ENCODE peak calls at places on chromosomes 7 and 10, in five cellular contexts. One of them, this sample, is unnamed.

GRCh38 chr7:132771301-132771730 is 195.0 kb upstream of the PLXNA4 start:
- DNase-seq in HepG2: no peak
- DNase-seq in GM12878: no peak
- DNase-seq in K562: no peak
- DNase-seq in H1: no peak
- DNase-seq in this sample: no peak

GRCh38 chr10:76905251-76905650 is 732.4 kb downstream of the KCNMA1 start:
- DNase-seq in H1: no peak
- DNase-seq in K562: no peak
- DNase-seq in GM12878: no peak
- DNase-seq in HepG2: no peak
- DNase-seq in this sample: no peak

GRCh38 chr7:124692420-124692819 is 73.2 kb downstream of the GPR37 start:
- DNase-seq in H1: no peak
- DNase-seq in K562: no peak
- DNase-seq in HepG2: no peak
- DNase-seq in GM12878: no peak
- DNase-seq in this sample: no peak

GRCh38 chr7:127803626-127804025 is 151.6 kb downstream of the SND1 start:
- DNase-seq in H1: no peak
- DNase-seq in HepG2: no peak
- DNase-seq in GM12878: no peak
- DNase-seq in K562: peak
- DNase-seq in this sample: peak

GRCh38 chr7:127683776-127684681 is 32.0 kb downstream of the SND1 start:
- DNase-seq in K562: no peak
- DNase-seq in HepG2: no peak
- DNase-seq in GM12878: peak
- DNase-seq in H1: no peak
- DNase-seq in this sample: no peak

GRCh38 chr7:52838981-52839411 is 196.4 kb upstream of the POM121L12 start:
- DNase-seq in H1: no peak
- DNase-seq in K562: no peak
- DNase-seq in HepG2: no peak
- DNase-seq in GM12878: no peak
- DNase-seq in this sample: no peak

GRCh38 chr7:155395176-155395797 is 62.6 kb upstream of the EN2 start:
- DNase-seq in K562: no peak
- DNase-seq in H1: no peak
- DNase-seq in HepG2: no peak
- DNase-seq in GM12878: no peak
- DNase-seq in this sample: peak

GRCh38 chr10:52318822-52319464 is 4.9 kb downstream of the DKK1 start:
- DNase-seq in H1: no peak
- DNase-seq in HepG2: peak
- DNase-seq in K562: no peak
- DNase-seq in GM12878: no peak
- DNase-seq in this sample: no peak

GRCh38 chr7:4074994-4075393 is 607.1 kb upstream of the FOXK1 start:
- DNase-seq in K562: no peak
- DNase-seq in GM12878: no peak
- DNase-seq in HepG2: no peak
- DNase-seq in H1: peak
- DNase-seq in this sample: no peak

GRCh38 chr7:102098986-102099385 is 187.7 kb upstream of the SH2B2 start:
- DNase-seq in K562: no peak
- DNase-seq in H1: peak
- DNase-seq in GM12878: no peak
- DNase-seq in HepG2: no peak
- DNase-seq in this sample: no peak

GRCh38 chr10:43262043-43262901 is 4.6 kb downstream of the RASGEF1A start:
- DNase-seq in K562: no peak
- DNase-seq in HepG2: no peak
- DNase-seq in GM12878: no peak
- DNase-seq in H1: peak
- DNase-seq in this sample: peak

GRCh38 chr10:88386878-88387773 is 196.0 kb downstream of the RNLS start:
- DNase-seq in GM12878: peak
- DNase-seq in HepG2: peak
- DNase-seq in H1: no peak
- DNase-seq in K562: no peak
- DNase-seq in this sample: peak

GRCh38 chr10:55631071-55631654 is 729.9 kb downstream of the ZWINT start:
- DNase-seq in HepG2: no peak
- DNase-seq in K562: no peak
- DNase-seq in H1: peak
- DNase-seq in GM12878: no peak
- DNase-seq in this sample: peak

GRCh38 chr7:120421151-120421651 is 148.2 kb downstream of the KCND2 start:
- DNase-seq in H1: no peak
- DNase-seq in GM12878: peak
- DNase-seq in HepG2: no peak
- DNase-seq in K562: no peak
- DNase-seq in this sample: no peak

GRCh38 chr10:112622786-112623185 is 175.8 kb downstream of the VTI1A start:
- DNase-seq in GM12878: no peak
- DNase-seq in H1: no peak
- DNase-seq in K562: no peak
- DNase-seq in HepG2: no peak
- DNase-seq in this sample: no peak

GRCh38 chr7:953547-954327 is 743 bp downstream of the ADAP1 start:
- DNase-seq in GM12878: no peak
- DNase-seq in K562: no peak
- DNase-seq in HepG2: peak
- DNase-seq in H1: peak
- DNase-seq in this sample: peak

GRCh38 chr7:130838738-130839137 is 104.7 kb upstream of the KLF14 start:
- DNase-seq in GM12878: peak
- DNase-seq in HepG2: no peak
- DNase-seq in K562: no peak
- DNase-seq in H1: no peak
- DNase-seq in this sample: no peak

GRCh38 chr7:147923841-147924240 is 666.7 kb upstream of the C7orf33 start:
- DNase-seq in GM12878: no peak
- DNase-seq in HepG2: no peak
- DNase-seq in H1: no peak
- DNase-seq in K562: no peak
- DNase-seq in this sample: no peak

GRCh38 chr7:32191296-32191695 is 121.1 kb upstream of the PDE1C start:
- DNase-seq in GM12878: no peak
- DNase-seq in H1: no peak
- DNase-seq in K562: no peak
- DNase-seq in HepG2: no peak
- DNase-seq in this sample: no peak

GRCh38 chr7:129688503-129689222 is 77.1 kb downstream of the NRF1 start:
- DNase-seq in GM12878: no peak
- DNase-seq in K562: no peak
- DNase-seq in HepG2: no peak
- DNase-seq in H1: no peak
- DNase-seq in this sample: no peak

GRCh38 chr7:132176719-132177118 is 399.6 kb downstream of the PLXNA4 start:
- DNase-seq in GM12878: no peak
- DNase-seq in H1: no peak
- DNase-seq in K562: no peak
- DNase-seq in HepG2: no peak
- DNase-seq in this sample: no peak

GRCh38 chr7:93843260-93843659 is 47.3 kb downstream of the TFPI2 start:
- DNase-seq in H1: no peak
- DNase-seq in GM12878: no peak
- DNase-seq in HepG2: no peak
- DNase-seq in K562: no peak
- DNase-seq in this sample: no peak

GRCh38 chr10:18563003-18563726 is 88.2 kb downstream of the NSUN6 start:
- DNase-seq in GM12878: no peak
- DNase-seq in K562: no peak
- DNase-seq in HepG2: no peak
- DNase-seq in H1: no peak
- DNase-seq in this sample: no peak

GRCh38 chr7:117413160-117413559 is 14.1 kb downstream of the ASZ1 start:
- DNase-seq in GM12878: no peak
- DNase-seq in H1: no peak
- DNase-seq in K562: no peak
- DNase-seq in HepG2: no peak
- DNase-seq in this sample: no peak

GRCh38 chr7:143331179-143331825 is 15.4 kb downstream of the CLCN1 start:
- DNase-seq in K562: no peak
- DNase-seq in HepG2: no peak
- DNase-seq in H1: no peak
- DNase-seq in GM12878: no peak
- DNase-seq in this sample: no peak
- TF ChIP-seq TAF1 in K562: no peak
- TF ChIP-seq TAF1 in HepG2: no peak
- TF ChIP-seq TAF1 in H1: no peak
- TF ChIP-seq TAF1 in GM12878: no peak
- TF ChIP-seq TAF1 in this sample: no peak

DNA sequence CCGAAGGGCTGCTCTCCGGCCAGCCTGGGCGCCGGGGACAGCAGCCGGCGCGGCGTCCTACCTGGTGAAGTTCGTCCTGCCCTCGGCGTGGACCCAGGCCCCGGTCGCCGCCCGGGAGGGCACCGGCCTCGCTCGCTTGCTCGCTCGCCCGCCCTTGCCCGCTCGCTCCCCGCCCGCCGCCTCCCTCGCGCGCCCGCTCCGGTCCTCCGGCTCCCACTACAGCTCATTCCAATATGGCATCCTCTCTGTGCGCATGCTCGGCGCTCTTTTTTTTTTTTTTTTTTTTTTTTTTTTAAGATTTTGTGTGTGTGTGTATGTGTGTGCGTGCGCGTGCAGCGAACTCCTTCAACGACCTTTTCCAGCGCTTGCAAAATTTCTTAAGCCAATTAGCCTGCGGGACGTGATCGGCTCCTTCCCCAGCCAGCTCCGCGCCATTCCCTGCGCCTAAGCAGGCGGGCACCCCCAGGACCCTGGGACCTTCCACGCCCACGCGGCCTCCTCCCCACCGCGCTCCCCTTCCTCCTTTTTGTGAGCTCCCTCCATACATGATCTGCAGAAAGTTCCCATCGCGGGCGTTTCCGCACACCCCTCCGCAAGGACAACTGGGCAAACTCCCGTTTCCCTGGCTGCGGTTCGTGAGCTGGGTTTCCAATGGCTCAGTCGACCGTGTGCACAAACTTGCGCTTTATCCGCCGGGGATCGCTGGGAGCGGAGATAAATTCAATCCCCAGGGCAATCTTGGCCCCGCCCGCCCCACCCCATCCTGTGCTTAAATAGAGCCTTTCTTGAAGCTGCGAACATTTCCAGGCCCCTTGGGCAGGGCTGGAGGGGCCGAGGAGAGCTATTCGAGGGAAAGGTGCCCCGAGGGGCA is at the start of gene SFMBT2:
- DNase-seq in H1: peak
- DNase-seq in HepG2: no peak
- DNase-seq in GM12878: no peak
- DNase-seq in K562: peak
- DNase-seq in this sample: peak
- TF ChIP-seq POLR2AphosphoS5 in H1: no peak
- TF ChIP-seq POLR2AphosphoS5 in HepG2: no peak
- TF ChIP-seq POLR2AphosphoS5 in GM12878: no peak
- TF ChIP-seq POLR2AphosphoS5 in K562: peak
- TF ChIP-seq POLR2AphosphoS5 in this sample: no peak

GRCh38 chr10:70906953-70907618 is 18.7 kb upstream of the PCBD1 start:
- DNase-seq in HepG2: no peak
- DNase-seq in H1: no peak
- DNase-seq in GM12878: no peak
- DNase-seq in K562: no peak
- DNase-seq in this sample: peak

GRCh38 chr10:70908426-70909296 is 20.3 kb upstream of the PCBD1 start:
- DNase-seq in GM12878: no peak
- DNase-seq in HepG2: no peak
- DNase-seq in H1: no peak
- DNase-seq in K562: no peak
- DNase-seq in this sample: peak

GRCh38 chr10:70906031-70906804 is 17.9 kb upstream of the PCBD1 start:
- DNase-seq in K562: no peak
- DNase-seq in HepG2: no peak
- DNase-seq in GM12878: no peak
- DNase-seq in H1: no peak
- DNase-seq in this sample: no peak

GRCh38 chr10:70909326-70909935 is 21.1 kb upstream of the PCBD1 start:
- DNase-seq in GM12878: no peak
- DNase-seq in HepG2: no peak
- DNase-seq in H1: no peak
- DNase-seq in K562: no peak
- DNase-seq in this sample: peak

DNA sequence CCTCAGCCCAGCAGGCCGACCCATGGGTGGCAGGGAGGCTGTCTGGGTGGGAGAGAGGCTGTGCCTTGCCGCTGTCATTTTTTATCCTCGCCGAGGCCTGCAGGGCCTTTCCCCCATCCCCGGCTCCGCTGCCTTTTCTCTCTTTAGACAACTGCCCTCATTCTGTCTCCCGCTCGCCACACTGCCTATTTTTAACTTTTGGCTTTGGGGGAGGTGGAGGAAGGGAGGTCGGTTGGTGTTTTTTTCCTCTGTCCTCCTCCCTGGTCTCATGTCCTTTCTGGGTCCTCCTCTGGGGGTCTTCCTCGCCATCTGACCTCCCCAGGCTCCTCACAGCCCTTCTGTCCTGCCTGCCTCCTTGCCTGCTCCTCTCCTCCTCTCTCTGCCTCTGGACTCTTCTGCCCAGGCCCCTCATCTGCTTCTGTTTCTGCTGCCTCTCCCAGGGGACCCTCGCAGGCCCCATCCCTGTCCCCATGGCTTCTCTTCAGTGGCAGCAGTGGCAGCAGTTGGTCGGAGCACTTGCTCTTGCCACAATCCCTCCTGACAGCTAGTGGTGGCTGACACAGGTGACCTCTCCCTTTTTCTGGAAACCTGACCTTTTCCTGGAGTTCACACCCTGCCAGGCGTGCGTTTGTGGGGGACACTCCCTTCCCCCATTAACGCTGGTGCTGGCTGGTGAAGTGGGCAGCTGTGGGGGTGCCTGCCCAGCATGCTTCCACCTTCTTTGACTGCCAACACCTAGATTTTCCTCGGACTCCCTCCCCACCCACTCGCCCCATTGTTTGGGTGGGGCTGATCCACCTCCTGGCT is 19.5 kb upstream of the PCBD1 start:
- DNase-seq in K562: no peak
- DNase-seq in HepG2: no peak
- DNase-seq in H1: no peak
- DNase-seq in GM12878: no peak
- DNase-seq in this sample: peak
- TF ChIP-seq SIN3A in K562: no peak
- TF ChIP-seq SIN3A in HepG2: no peak
- TF ChIP-seq SIN3A in H1: no peak
- TF ChIP-seq SIN3A in GM12878: no peak
- TF ChIP-seq SIN3A in this sample: no peak

GRCh38 chr7:42134276-42134871 is 102.6 kb downstream of the GLI3 start:
- DNase-seq in K562: no peak
- DNase-seq in H1: no peak
- DNase-seq in GM12878: no peak
- DNase-seq in HepG2: no peak
- DNase-seq in this sample: no peak
- TF ChIP-seq TAF1 in K562: no peak
- TF ChIP-seq TAF1 in H1: no peak
- TF ChIP-seq TAF1 in GM12878: no peak
- TF ChIP-seq TAF1 in HepG2: no peak
- TF ChIP-seq TAF1 in this sample: no peak

GRCh38 chr10:73601486-73601921 is 10.4 kb upstream of the USP54 start:
- DNase-seq in K562: no peak
- DNase-seq in H1: no peak
- DNase-seq in GM12878: no peak
- DNase-seq in HepG2: no peak
- DNase-seq in this sample: no peak
- TF ChIP-seq POLR2AphosphoS5 in K562: no peak
- TF ChIP-seq POLR2AphosphoS5 in H1: no peak
- TF ChIP-seq POLR2AphosphoS5 in GM12878: no peak
- TF ChIP-seq POLR2AphosphoS5 in HepG2: no peak
- TF ChIP-seq POLR2AphosphoS5 in this sample: no peak